ENCODE peak calls at places on chromosomes 1 and 21, in six cellular contexts. One of them, this sample, is unnamed. For H3K4me1, the result is how much of the 10 kb centered on the place peaks cover.

GRCh38 chr1:88701275-88701674 is 17.2 kb downstream of the PKN2 start:
- DNase-seq in adrenal gland: no peak
- DNase-seq in thoracic aorta: no peak
- DNase-seq in gastrocnemius medialis: no peak
- DNase-seq in CD8-positive, alpha-beta T cell: no peak
- DNase-seq in left ventricle myocardium inferior: no peak
- DNase-seq in this sample: no peak

GRCh38 chr1:104467590-104467989 is 717.9 kb downstream of the AMY1C start:
- DNase-seq in CD8-positive, alpha-beta T cell: no peak
- DNase-seq in left ventricle myocardium inferior: no peak
- DNase-seq in gastrocnemius medialis: no peak
- DNase-seq in adrenal gland: no peak
- DNase-seq in thoracic aorta: no peak
- DNase-seq in this sample: peak

GRCh38 chr1:11858968-11859871 is 475 bp upstream of the NPPB start:
- DNase-seq in adrenal gland: peak
- DNase-seq in left ventricle myocardium inferior: peak
- DNase-seq in thoracic aorta: no peak
- DNase-seq in gastrocnemius medialis: peak
- DNase-seq in CD8-positive, alpha-beta T cell: peak
- DNase-seq in this sample: peak

GRCh38 chr1:172279951-172280350 is 140.5 kb upstream of the C1orf105 start:
- DNase-seq in CD8-positive, alpha-beta T cell: no peak
- DNase-seq in adrenal gland: no peak
- DNase-seq in gastrocnemius medialis: no peak
- DNase-seq in thoracic aorta: no peak
- DNase-seq in left ventricle myocardium inferior: no peak
- DNase-seq in this sample: no peak

GRCh38 chr1:225480825-225481434 is 53.1 kb upstream of the LBR start:
- DNase-seq in adrenal gland: peak
- DNase-seq in left ventricle myocardium inferior: no peak
- DNase-seq in gastrocnemius medialis: peak
- DNase-seq in thoracic aorta: no peak
- DNase-seq in CD8-positive, alpha-beta T cell: no peak
- DNase-seq in this sample: peak

GRCh38 chr1:112715264-112716053 is at the start of gene PPM1J:
- DNase-seq in CD8-positive, alpha-beta T cell: peak
- DNase-seq in gastrocnemius medialis: peak
- DNase-seq in adrenal gland: peak
- DNase-seq in thoracic aorta: peak
- DNase-seq in left ventricle myocardium inferior: peak
- DNase-seq in this sample: peak

GRCh38 chr1:117034791-117035290 is 25.3 kb upstream of the TTF2 start:
- DNase-seq in left ventricle myocardium inferior: no peak
- DNase-seq in gastrocnemius medialis: no peak
- DNase-seq in adrenal gland: no peak
- DNase-seq in CD8-positive, alpha-beta T cell: no peak
- DNase-seq in thoracic aorta: no peak
- DNase-seq in this sample: no peak

GRCh38 chr21:45263534-45263933 is 24.2 kb downstream of the POFUT2 start:
- DNase-seq in CD8-positive, alpha-beta T cell: no peak
- DNase-seq in left ventricle myocardium inferior: no peak
- DNase-seq in adrenal gland: no peak
- DNase-seq in gastrocnemius medialis: no peak
- DNase-seq in thoracic aorta: no peak
- DNase-seq in this sample: no peak

GRCh38 chr1:39387452-39387851 is 104.0 kb upstream of the BMP8A start:
- DNase-seq in gastrocnemius medialis: no peak
- DNase-seq in thoracic aorta: no peak
- DNase-seq in adrenal gland: peak
- DNase-seq in CD8-positive, alpha-beta T cell: no peak
- DNase-seq in left ventricle myocardium inferior: no peak
- DNase-seq in this sample: no peak

GRCh38 chr1:66370462-66370907 is 163.5 kb upstream of the SGIP1 start:
- DNase-seq in CD8-positive, alpha-beta T cell: no peak
- DNase-seq in gastrocnemius medialis: no peak
- DNase-seq in thoracic aorta: no peak
- DNase-seq in left ventricle myocardium inferior: no peak
- DNase-seq in adrenal gland: no peak
- DNase-seq in this sample: no peak

GRCh38 chr1:240385551-240385950 is 226.4 kb downstream of the GREM2 start:
- DNase-seq in adrenal gland: no peak
- DNase-seq in left ventricle myocardium inferior: no peak
- DNase-seq in CD8-positive, alpha-beta T cell: no peak
- DNase-seq in thoracic aorta: no peak
- DNase-seq in gastrocnemius medialis: no peak
- DNase-seq in this sample: no peak

GRCh38 chr1:153447498-153448170 is 12.8 kb downstream of the S100A7 start:
- DNase-seq in thoracic aorta: no peak
- DNase-seq in gastrocnemius medialis: no peak
- DNase-seq in adrenal gland: peak
- DNase-seq in left ventricle myocardium inferior: no peak
- DNase-seq in CD8-positive, alpha-beta T cell: no peak
- DNase-seq in this sample: no peak

GRCh38 chr1:158148458-158148857 is 32.2 kb upstream of the CD1D start:
- DNase-seq in adrenal gland: no peak
- DNase-seq in thoracic aorta: no peak
- DNase-seq in gastrocnemius medialis: no peak
- DNase-seq in left ventricle myocardium inferior: no peak
- DNase-seq in CD8-positive, alpha-beta T cell: no peak
- DNase-seq in this sample: no peak

GRCh38 chr1:78892251-78892650 is 114.3 kb downstream of the ADGRL4 start:
- DNase-seq in adrenal gland: no peak
- DNase-seq in gastrocnemius medialis: no peak
- DNase-seq in CD8-positive, alpha-beta T cell: no peak
- DNase-seq in thoracic aorta: no peak
- DNase-seq in left ventricle myocardium inferior: no peak
- DNase-seq in this sample: no peak
- H3K4me1 ChIP-seq in adrenal gland: under half
- H3K4me1 ChIP-seq in gastrocnemius medialis: under half
- H3K4me1 ChIP-seq in CD8-positive, alpha-beta T cell: under half
- H3K4me1 ChIP-seq in thoracic aorta: under half
- H3K4me1 ChIP-seq in left ventricle myocardium inferior: under half
- H3K4me1 ChIP-seq in this sample: under half

GRCh38 chr1:10516925-10517676 is 42.4 kb downstream of the PEX14 start:
- DNase-seq in CD8-positive, alpha-beta T cell: no peak
- DNase-seq in adrenal gland: peak
- DNase-seq in left ventricle myocardium inferior: no peak
- DNase-seq in thoracic aorta: no peak
- DNase-seq in gastrocnemius medialis: no peak
- DNase-seq in this sample: no peak

GRCh38 chr1:10517677-10517982 is 42.9 kb downstream of the PEX14 start:
- DNase-seq in left ventricle myocardium inferior: no peak
- DNase-seq in gastrocnemius medialis: no peak
- DNase-seq in CD8-positive, alpha-beta T cell: no peak
- DNase-seq in adrenal gland: no peak
- DNase-seq in thoracic aorta: no peak
- DNase-seq in this sample: no peak

GRCh38 chr1:10515627-10516026 is 40.9 kb downstream of the PEX14 start:
- DNase-seq in adrenal gland: no peak
- DNase-seq in left ventricle myocardium inferior: no peak
- DNase-seq in CD8-positive, alpha-beta T cell: no peak
- DNase-seq in gastrocnemius medialis: no peak
- DNase-seq in thoracic aorta: no peak
- DNase-seq in this sample: no peak

GRCh38 chr1:10514490-10515235 is 39.9 kb downstream of the PEX14 start:
- DNase-seq in adrenal gland: no peak
- DNase-seq in gastrocnemius medialis: no peak
- DNase-seq in left ventricle myocardium inferior: no peak
- DNase-seq in CD8-positive, alpha-beta T cell: no peak
- DNase-seq in thoracic aorta: no peak
- DNase-seq in this sample: no peak

GRCh38 chr1:10516244-10516643 is 41.5 kb downstream of the PEX14 start:
- DNase-seq in left ventricle myocardium inferior: no peak
- DNase-seq in CD8-positive, alpha-beta T cell: no peak
- DNase-seq in gastrocnemius medialis: no peak
- DNase-seq in thoracic aorta: no peak
- DNase-seq in adrenal gland: no peak
- DNase-seq in this sample: no peak
- H3K4me1 ChIP-seq in left ventricle myocardium inferior: half or more
- H3K4me1 ChIP-seq in CD8-positive, alpha-beta T cell: half or more
- H3K4me1 ChIP-seq in gastrocnemius medialis: under half
- H3K4me1 ChIP-seq in thoracic aorta: under half
- H3K4me1 ChIP-seq in adrenal gland: under half
- H3K4me1 ChIP-seq in this sample: under half

DNA sequence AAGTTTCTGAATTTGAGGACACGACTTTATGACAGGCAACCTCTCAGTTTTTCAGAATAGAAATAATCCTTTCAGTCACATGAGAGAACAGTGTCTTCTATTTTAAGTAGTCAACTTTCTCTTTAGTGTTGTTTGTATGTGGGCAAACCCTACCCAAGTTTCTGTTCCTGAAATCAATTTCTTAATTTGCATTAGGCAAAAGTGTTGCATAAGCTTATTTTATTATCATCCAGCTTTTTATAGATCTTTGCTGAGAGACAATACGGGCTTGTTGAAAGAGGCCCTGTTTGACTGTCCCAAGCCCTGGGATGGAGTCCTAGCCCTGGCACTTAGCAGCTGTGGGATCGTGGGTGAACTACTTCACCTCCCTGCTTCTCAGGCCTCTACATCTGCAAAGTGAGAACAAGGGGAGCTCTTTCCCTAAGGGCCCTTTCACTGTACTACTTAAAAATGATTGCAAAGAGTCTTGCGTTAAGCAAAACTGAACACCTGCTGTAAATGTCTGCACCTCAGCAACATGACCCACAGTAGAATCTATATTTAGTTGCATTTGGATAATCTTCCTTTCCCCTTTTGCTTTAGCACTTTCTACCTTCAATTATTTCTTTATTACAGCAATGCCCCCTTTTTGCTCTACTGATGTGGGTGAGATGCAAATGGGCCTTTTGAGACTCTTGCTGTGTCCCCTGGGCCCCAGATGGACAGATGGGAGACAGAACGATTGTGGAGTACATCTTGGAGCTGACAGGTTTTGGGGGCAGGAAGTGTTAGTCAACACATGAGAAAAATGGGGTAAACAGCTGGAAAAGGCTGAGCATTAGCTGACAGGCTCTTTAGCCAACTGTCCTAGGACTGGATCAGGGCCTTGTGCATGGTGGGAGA is 41.0 kb upstream of the SCAF4 start:
- DNase-seq in left ventricle myocardium inferior: no peak
- DNase-seq in thoracic aorta: no peak
- DNase-seq in adrenal gland: no peak
- DNase-seq in CD8-positive, alpha-beta T cell: no peak
- DNase-seq in gastrocnemius medialis: no peak
- DNase-seq in this sample: peak
- H3K4me1 ChIP-seq in left ventricle myocardium inferior: under half
- H3K4me1 ChIP-seq in thoracic aorta: under half
- H3K4me1 ChIP-seq in adrenal gland: under half
- H3K4me1 ChIP-seq in CD8-positive, alpha-beta T cell: under half
- H3K4me1 ChIP-seq in gastrocnemius medialis: under half
- H3K4me1 ChIP-seq in this sample: under half

DNA sequence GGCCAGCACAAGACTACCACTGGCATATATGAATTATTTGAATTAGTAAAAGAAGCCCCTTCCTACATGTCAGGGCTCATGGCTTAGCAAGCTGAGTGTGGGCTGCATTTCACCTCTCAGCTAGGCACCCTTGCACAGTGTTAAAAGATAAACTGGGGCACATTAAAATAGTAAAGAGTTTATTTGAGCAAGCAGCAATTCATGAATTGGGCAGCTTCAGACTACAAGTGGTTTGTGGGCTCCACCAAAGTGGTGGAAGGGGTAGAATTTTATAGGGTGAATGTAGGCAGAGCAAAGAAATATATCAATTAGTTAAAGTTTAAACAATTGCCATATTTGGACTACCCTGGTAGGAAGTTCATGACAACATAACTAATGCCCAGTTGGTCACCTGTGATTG is 178.8 kb downstream of the PLPP3 start:
- DNase-seq in thoracic aorta: no peak
- DNase-seq in gastrocnemius medialis: no peak
- DNase-seq in CD8-positive, alpha-beta T cell: no peak
- DNase-seq in adrenal gland: no peak
- DNase-seq in left ventricle myocardium inferior: no peak
- DNase-seq in this sample: no peak
- H3K4me1 ChIP-seq in thoracic aorta: under half
- H3K4me1 ChIP-seq in gastrocnemius medialis: under half
- H3K4me1 ChIP-seq in CD8-positive, alpha-beta T cell: under half
- H3K4me1 ChIP-seq in adrenal gland: under half
- H3K4me1 ChIP-seq in left ventricle myocardium inferior: under half
- H3K4me1 ChIP-seq in this sample: under half

GRCh38 chr21:41869771-41870170 is 9.4 kb downstream of the PRDM15 start:
- DNase-seq in thoracic aorta: no peak
- DNase-seq in adrenal gland: no peak
- DNase-seq in CD8-positive, alpha-beta T cell: no peak
- DNase-seq in left ventricle myocardium inferior: no peak
- DNase-seq in gastrocnemius medialis: no peak
- DNase-seq in this sample: no peak
- H3K4me1 ChIP-seq in thoracic aorta: under half
- H3K4me1 ChIP-seq in adrenal gland: under half
- H3K4me1 ChIP-seq in CD8-positive, alpha-beta T cell: under half
- H3K4me1 ChIP-seq in left ventricle myocardium inferior: under half
- H3K4me1 ChIP-seq in gastrocnemius medialis: under half
- H3K4me1 ChIP-seq in this sample: half or more

This sample was measured in MM.1S.